ENCODE peak calls at places on chromosomes 2 and 18, in six cellular contexts. One of them, this sample, is unnamed.

GRCh38 chr2:64311948-64312621 is 141.9 kb upstream of the LGALSL start:
- DNase-seq in A549: peak; percentile 18
- DNase-seq in transverse colon: peak; percentile 78
- DNase-seq in cardiac muscle cell: peak; percentile 97
- DNase-seq in astrocyte of the spinal cord: peak; percentile 74
- DNase-seq in GM06990: no peak
- DNase-seq in this sample: peak; percentile 62

GRCh38 chr2:108637304-108637669 is 82.0 kb upstream of the RANBP2 start:
- DNase-seq in GM06990: peak; percentile 32
- DNase-seq in astrocyte of the spinal cord: peak; percentile 91
- DNase-seq in cardiac muscle cell: peak; percentile 92
- DNase-seq in A549: no peak
- DNase-seq in transverse colon: no peak
- DNase-seq in this sample: no peak

GRCh38 chr2:216696751-216697560 is 1.6 kb upstream of the IGFBP5 start:
- DNase-seq in transverse colon: no peak
- DNase-seq in cardiac muscle cell: peak; percentile 54
- DNase-seq in astrocyte of the spinal cord: peak; percentile 69
- DNase-seq in GM06990: no peak
- DNase-seq in A549: peak; percentile 21
- DNase-seq in this sample: no peak

GRCh38 chr2:63047534-63048281 is 2.9 kb upstream of the OTX1 start:
- DNase-seq in cardiac muscle cell: no peak
- DNase-seq in GM06990: peak; percentile 32
- DNase-seq in A549: no peak
- DNase-seq in transverse colon: peak; percentile 7
- DNase-seq in astrocyte of the spinal cord: no peak
- DNase-seq in this sample: peak; percentile 28

GRCh38 chr2:218033208-218033589 is 30.4 kb upstream of the TNS1 start:
- DNase-seq in transverse colon: no peak
- DNase-seq in cardiac muscle cell: no peak
- DNase-seq in A549: no peak
- DNase-seq in astrocyte of the spinal cord: no peak
- DNase-seq in GM06990: no peak
- DNase-seq in this sample: no peak

GRCh38 chr2:84878459-84878858 is 2.4 kb downstream of the TRABD2A start:
- DNase-seq in transverse colon: no peak
- DNase-seq in GM06990: no peak
- DNase-seq in cardiac muscle cell: no peak
- DNase-seq in A549: no peak
- DNase-seq in astrocyte of the spinal cord: no peak
- DNase-seq in this sample: no peak

GRCh38 chr2:41489638-41490037 is 558.2 kb upstream of the PKDCC start:
- DNase-seq in GM06990: no peak
- DNase-seq in A549: no peak
- DNase-seq in astrocyte of the spinal cord: no peak
- DNase-seq in cardiac muscle cell: no peak
- DNase-seq in transverse colon: no peak
- DNase-seq in this sample: no peak

GRCh38 chr2:146312899-146313298 is 1531.9 kb upstream of the ACVR2A start:
- DNase-seq in cardiac muscle cell: peak; percentile 58
- DNase-seq in transverse colon: no peak
- DNase-seq in A549: no peak
- DNase-seq in GM06990: no peak
- DNase-seq in astrocyte of the spinal cord: peak; percentile 50
- DNase-seq in this sample: no peak

GRCh38 chr18:54233228-54233625 is 8.8 kb upstream of the MBD2 start:
- DNase-seq in cardiac muscle cell: no peak
- DNase-seq in A549: no peak
- DNase-seq in GM06990: no peak
- DNase-seq in astrocyte of the spinal cord: no peak
- DNase-seq in transverse colon: no peak
- DNase-seq in this sample: no peak

GRCh38 chr2:54341656-54342055 is 85.6 kb upstream of the TSPYL6 start:
- DNase-seq in transverse colon: no peak
- DNase-seq in cardiac muscle cell: peak; percentile 37
- DNase-seq in A549: no peak
- DNase-seq in GM06990: no peak
- DNase-seq in astrocyte of the spinal cord: no peak
- DNase-seq in this sample: no peak

GRCh38 chr2:82256983-82257382 is 1952.4 kb upstream of the LRRTM1 start:
- DNase-seq in cardiac muscle cell: no peak
- DNase-seq in GM06990: no peak
- DNase-seq in A549: no peak
- DNase-seq in astrocyte of the spinal cord: no peak
- DNase-seq in transverse colon: no peak
- DNase-seq in this sample: no peak

GRCh38 chr2:168336786-168337388 is 89.5 kb upstream of the STK39 start:
- DNase-seq in transverse colon: peak; percentile 78
- DNase-seq in GM06990: no peak
- DNase-seq in cardiac muscle cell: no peak
- DNase-seq in astrocyte of the spinal cord: no peak
- DNase-seq in A549: no peak
- DNase-seq in this sample: no peak

GRCh38 chr2:237101118-237101979 is 15.7 kb downstream of the COPS8 start:
- DNase-seq in cardiac muscle cell: no peak
- DNase-seq in A549: no peak
- DNase-seq in astrocyte of the spinal cord: no peak
- DNase-seq in transverse colon: no peak
- DNase-seq in GM06990: no peak
- DNase-seq in this sample: no peak

GRCh38 chr2:110770696-110771425 is 38.5 kb downstream of the ACOXL start:
- DNase-seq in transverse colon: no peak
- DNase-seq in cardiac muscle cell: peak; percentile 43
- DNase-seq in astrocyte of the spinal cord: peak; percentile 12
- DNase-seq in GM06990: no peak
- DNase-seq in A549: no peak
- DNase-seq in this sample: no peak

GRCh38 chr2:42879116-42879705 is 86.8 kb upstream of the HAAO start:
- DNase-seq in GM06990: no peak
- DNase-seq in transverse colon: no peak
- DNase-seq in astrocyte of the spinal cord: no peak
- DNase-seq in cardiac muscle cell: no peak
- DNase-seq in A549: no peak
- DNase-seq in this sample: no peak

GRCh38 chr2:18411571-18411970 is 148.9 kb downstream of the RDH14 start:
- DNase-seq in astrocyte of the spinal cord: no peak
- DNase-seq in cardiac muscle cell: no peak
- DNase-seq in transverse colon: no peak
- DNase-seq in A549: no peak
- DNase-seq in GM06990: no peak
- DNase-seq in this sample: no peak

GRCh38 chr2:8125741-8126691 is 555.8 kb upstream of the ID2 start:
- DNase-seq in astrocyte of the spinal cord: no peak
- DNase-seq in A549: no peak
- DNase-seq in transverse colon: no peak
- DNase-seq in GM06990: no peak
- DNase-seq in cardiac muscle cell: peak; percentile 90
- DNase-seq in this sample: no peak

GRCh38 chr2:62201307-62201706 is 5.4 kb downstream of the B3GNT2 start:
- DNase-seq in GM06990: no peak
- DNase-seq in transverse colon: no peak
- DNase-seq in A549: no peak
- DNase-seq in astrocyte of the spinal cord: no peak
- DNase-seq in cardiac muscle cell: no peak
- DNase-seq in this sample: no peak

GRCh38 chr2:22027345-22028005 is 903.7 kb downstream of the TDRD15 start:
- DNase-seq in GM06990: no peak
- DNase-seq in transverse colon: no peak
- DNase-seq in A549: no peak
- DNase-seq in cardiac muscle cell: no peak
- DNase-seq in astrocyte of the spinal cord: no peak
- DNase-seq in this sample: no peak
- TF ChIP-seq CTCF in GM06990: no peak
- TF ChIP-seq CTCF in transverse colon: no peak
- TF ChIP-seq CTCF in A549: no peak
- TF ChIP-seq CTCF in cardiac muscle cell: no peak
- TF ChIP-seq CTCF in astrocyte of the spinal cord: no peak
- TF ChIP-seq CTCF in this sample: no peak

DNA sequence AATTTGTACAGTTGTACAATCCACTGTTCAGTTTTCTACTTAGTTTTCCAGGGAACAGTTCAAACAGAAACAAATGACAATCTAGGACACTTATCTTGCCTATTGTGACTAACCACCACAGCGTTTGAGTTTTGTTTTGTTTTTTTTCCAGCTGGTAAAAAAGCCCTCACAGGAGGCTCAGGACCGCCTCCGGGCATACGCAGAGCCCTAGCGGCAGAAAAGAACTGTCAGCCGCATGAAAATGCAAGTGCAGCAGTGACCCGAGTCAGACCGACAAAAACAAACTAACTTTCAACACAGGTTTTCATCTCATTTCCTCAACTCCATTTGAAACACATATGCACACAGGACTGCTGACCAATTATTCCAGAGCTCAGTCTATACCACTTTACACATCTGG is 68.6 kb downstream of the STEAP3 start:
- DNase-seq in GM06990: no peak
- DNase-seq in A549: no peak
- DNase-seq in transverse colon: no peak
- DNase-seq in astrocyte of the spinal cord: peak; percentile 51
- DNase-seq in cardiac muscle cell: peak; percentile 27
- DNase-seq in this sample: peak; percentile 12
- TF ChIP-seq CTCF in GM06990: no peak
- TF ChIP-seq CTCF in A549: no peak
- TF ChIP-seq CTCF in transverse colon: no peak
- TF ChIP-seq CTCF in astrocyte of the spinal cord: peak; percentile 50
- TF ChIP-seq CTCF in cardiac muscle cell: peak; percentile 19
- TF ChIP-seq CTCF in this sample: peak; percentile 56

GRCh38 chr2:133122529-133122928 is 445.7 kb downstream of the NCKAP5 start:
- DNase-seq in transverse colon: no peak
- DNase-seq in astrocyte of the spinal cord: no peak
- DNase-seq in A549: no peak
- DNase-seq in GM06990: no peak
- DNase-seq in cardiac muscle cell: no peak
- DNase-seq in this sample: no peak

GRCh38 chr2:133124446-133124845 is 443.8 kb downstream of the NCKAP5 start:
- DNase-seq in cardiac muscle cell: no peak
- DNase-seq in A549: no peak
- DNase-seq in astrocyte of the spinal cord: no peak
- DNase-seq in transverse colon: no peak
- DNase-seq in GM06990: no peak
- DNase-seq in this sample: no peak

GRCh38 chr2:133123912-133124311 is 444.4 kb downstream of the NCKAP5 start:
- DNase-seq in A549: no peak
- DNase-seq in GM06990: no peak
- DNase-seq in cardiac muscle cell: no peak
- DNase-seq in astrocyte of the spinal cord: no peak
- DNase-seq in transverse colon: no peak
- DNase-seq in this sample: no peak

GRCh38 chr2:133120310-133120709 is 448.0 kb downstream of the NCKAP5 start:
- DNase-seq in cardiac muscle cell: no peak
- DNase-seq in transverse colon: no peak
- DNase-seq in A549: no peak
- DNase-seq in astrocyte of the spinal cord: no peak
- DNase-seq in GM06990: no peak
- DNase-seq in this sample: no peak

GRCh38 chr2:133123393-133123792 is 444.9 kb downstream of the NCKAP5 start:
- DNase-seq in A549: no peak
- DNase-seq in GM06990: no peak
- DNase-seq in transverse colon: no peak
- DNase-seq in cardiac muscle cell: no peak
- DNase-seq in astrocyte of the spinal cord: no peak
- DNase-seq in this sample: no peak
- TF ChIP-seq CTCF in A549: no peak
- TF ChIP-seq CTCF in GM06990: no peak
- TF ChIP-seq CTCF in transverse colon: no peak
- TF ChIP-seq CTCF in cardiac muscle cell: no peak
- TF ChIP-seq CTCF in astrocyte of the spinal cord: no peak
- TF ChIP-seq CTCF in this sample: no peak

DNA sequence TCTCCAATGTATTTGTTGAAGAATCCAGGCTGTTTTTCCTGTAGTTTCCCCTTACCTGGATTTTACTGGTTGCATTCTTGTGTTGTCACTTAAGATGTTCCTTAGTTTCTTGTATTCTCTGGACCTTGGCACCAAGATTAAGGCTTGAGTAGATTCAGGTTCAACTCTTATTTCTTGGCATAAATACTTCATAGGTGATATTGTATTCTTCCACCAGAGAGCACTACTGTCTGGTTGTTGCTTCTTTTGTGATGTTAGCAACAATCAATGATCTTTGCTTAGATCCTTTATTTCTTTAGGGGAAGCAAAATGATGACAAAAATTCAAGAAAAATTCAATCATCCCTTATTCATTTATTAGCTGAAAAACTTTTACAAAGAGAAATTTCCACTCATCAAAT is 211.1 kb downstream of the LOXHD1 start:
- DNase-seq in A549: no peak
- DNase-seq in astrocyte of the spinal cord: no peak
- DNase-seq in cardiac muscle cell: no peak
- DNase-seq in transverse colon: no peak
- DNase-seq in GM06990: no peak
- DNase-seq in this sample: no peak
- TF ChIP-seq CTCF in A549: no peak
- TF ChIP-seq CTCF in astrocyte of the spinal cord: no peak
- TF ChIP-seq CTCF in cardiac muscle cell: no peak
- TF ChIP-seq CTCF in transverse colon: no peak
- TF ChIP-seq CTCF in GM06990: no peak
- TF ChIP-seq CTCF in this sample: no peak

GRCh38 chr2:194559964-194560363 is 1097.1 kb upstream of the SLC39A10 start:
- DNase-seq in astrocyte of the spinal cord: no peak
- DNase-seq in GM06990: no peak
- DNase-seq in cardiac muscle cell: no peak
- DNase-seq in transverse colon: no peak
- DNase-seq in A549: no peak
- DNase-seq in this sample: no peak
- TF ChIP-seq CTCF in astrocyte of the spinal cord: peak; percentile 4
- TF ChIP-seq CTCF in GM06990: peak; percentile 38
- TF ChIP-seq CTCF in cardiac muscle cell: no peak
- TF ChIP-seq CTCF in transverse colon: no peak
- TF ChIP-seq CTCF in A549: no peak
- TF ChIP-seq CTCF in this sample: no peak

DNA sequence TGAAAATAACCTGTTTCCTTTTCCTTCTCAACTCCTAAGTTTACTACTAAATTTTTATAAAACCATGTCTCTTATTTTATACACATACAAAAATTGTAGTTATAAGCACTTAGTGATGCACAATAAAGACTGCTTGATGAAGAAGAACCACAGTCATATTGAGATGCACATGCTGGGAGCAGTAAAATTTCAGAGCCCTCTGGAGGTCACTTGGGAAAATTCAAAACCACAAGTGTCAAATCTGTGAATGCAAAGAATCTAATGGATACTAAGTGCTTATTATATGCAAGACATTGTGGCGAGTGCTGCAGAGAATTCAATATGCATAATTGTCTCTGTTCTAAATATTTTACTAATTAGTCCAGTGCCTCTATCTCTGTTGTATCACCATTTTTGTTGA is 180.5 kb downstream of the VWC2L start:
- DNase-seq in A549: no peak
- DNase-seq in astrocyte of the spinal cord: peak; percentile 35
- DNase-seq in cardiac muscle cell: no peak
- DNase-seq in GM06990: no peak
- DNase-seq in transverse colon: no peak
- DNase-seq in this sample: no peak
- TF ChIP-seq CTCF in A549: no peak
- TF ChIP-seq CTCF in astrocyte of the spinal cord: peak; percentile 31
- TF ChIP-seq CTCF in cardiac muscle cell: no peak
- TF ChIP-seq CTCF in GM06990: no peak
- TF ChIP-seq CTCF in transverse colon: no peak
- TF ChIP-seq CTCF in this sample: peak; percentile 37